ENCODE peak calls at places on chromosomes 12 and 14, in seven cellular contexts. E, U, P, F, Z, A and K are unnamed samples.

GRCh38 chr12:39277416-39277815 is 165.5 kb downstream of the KIF21A start:
- DNase-seq in E (no peak), U (no peak), P (no peak), F (no peak), Z (no peak), A (no peak), K (no peak)

GRCh38 chr12:6915023-6915788 is 826 bp downstream of the ENO2 start:
- DNase-seq in E (peak), U (no peak), P (no peak), F (no peak), Z (peak), A (no peak), K (no peak)

GRCh38 chr14:67335781-67336180 is 23.8 kb downstream of the ATP6V1D start:
- DNase-seq in E (peak), U (no peak), P (peak), F (no peak), Z (no peak), A (no peak), K (no peak)

GRCh38 chr12:1972260-1972659 is 32.0 kb downstream of the DCP1B start:
- DNase-seq in E (no peak), U (no peak), P (no peak), F (peak), Z (no peak), A (peak), K (peak)

GRCh38 chr12:52699960-52700359 is 3.4 kb downstream of the KRT77 start:
- DNase-seq in E (no peak), U (no peak), P (no peak), F (no peak), Z (no peak), A (no peak), K (no peak)

GRCh38 chr12:84069079-84069661 is 843.4 kb downstream of the SLC6A15 start:
- DNase-seq in E (no peak), U (no peak), P (no peak), F (no peak), Z (no peak), A (no peak), K (no peak)

GRCh38 chr12:97616936-97617335 is 154.3 kb downstream of the RMST start:
- DNase-seq in E (no peak), U (no peak), P (no peak), F (no peak), Z (no peak), A (no peak), K (no peak)

GRCh38 chr12:90298289-90298948 is 589.8 kb upstream of the ATP2B1 start:
- DNase-seq in E (no peak), U (no peak), P (no peak), F (no peak), Z (no peak), A (no peak), K (no peak)

GRCh38 chr12:124365726-124366430 is 71.0 kb downstream of the RFLNA start:
- DNase-seq in E (no peak), U (no peak), P (no peak), F (no peak), Z (no peak), A (no peak), K (no peak)

GRCh38 chr12:52645982-52646381 is 6.0 kb downstream of the KRT2 start:
- DNase-seq in E (no peak), U (no peak), P (no peak), F (no peak), Z (no peak), A (no peak), K (no peak)

GRCh38 chr12:1306096-1306495 is 288.3 kb downstream of the FBXL14 start:
- DNase-seq in E (no peak), U (no peak), P (no peak), F (no peak), Z (no peak), A (no peak), K (no peak)

GRCh38 chr12:101789171-101789570 is 41.6 kb downstream of the GNPTAB start:
- DNase-seq in E (no peak), U (no peak), P (no peak), F (no peak), Z (no peak), A (no peak), K (no peak)

GRCh38 chr14:33150662-33151061 is 212.0 kb downstream of the NPAS3 start:
- DNase-seq in E (no peak), U (no peak), P (peak), F (no peak), Z (no peak), A (no peak), K (no peak)

GRCh38 chr12:12503384-12504078 is 59.1 kb downstream of the DUSP16 start:
- DNase-seq in E (peak), U (no peak), P (no peak), F (no peak), Z (no peak), A (no peak), K (no peak)

GRCh38 chr12:642633-643477 is 20.4 kb downstream of the NINJ2 start:
- DNase-seq in E (peak), U (peak), P (peak), F (peak), Z (peak), A (no peak), K (no peak)

GRCh38 chr14:104732355-104732804 is 8.4 kb downstream of the ADSS1 start:
- DNase-seq in E (no peak), U (no peak), P (no peak), F (no peak), Z (no peak), A (no peak), K (no peak)

GRCh38 chr12:95733156-95733825 is 57.3 kb downstream of the NTN4 start:
- DNase-seq in E (no peak), U (no peak), P (no peak), F (peak), Z (no peak), A (peak), K (peak)

GRCh38 chr14:95887351-95887750 is 10.7 kb downstream of the TUNAR start:
- DNase-seq in E (no peak), U (no peak), P (no peak), F (no peak), Z (no peak), A (no peak), K (no peak)

GRCh38 chr12:46608431-46609280 is 217.1 kb downstream of the SLC38A4 start:
- DNase-seq in E (no peak), U (no peak), P (no peak), F (no peak), Z (no peak), A (peak), K (peak)

GRCh38 chr12:10900530-10900929 is 8.8 kb downstream of the TAS2R13 start:
- DNase-seq in E (no peak), U (no peak), P (no peak), F (no peak), Z (no peak), A (no peak), K (no peak)

GRCh38 chr12:133106253-133106652 is 23.8 kb downstream of the ZNF891 start:
- DNase-seq in E (no peak), U (no peak), P (no peak), F (no peak), Z (no peak), A (no peak), K (no peak)

GRCh38 chr14:75183225-75183624 is 6.8 kb upstream of the TMED10 start:
- DNase-seq in E (no peak), U (no peak), P (no peak), F (no peak), Z (no peak), A (no peak), K (no peak)

GRCh38 chr14:77584809-77585208 is 31.6 kb downstream of the SPTLC2 start:
- DNase-seq in E (no peak), U (no peak), P (no peak), F (no peak), Z (no peak), A (no peak), K (no peak)

GRCh38 chr12:127485528-127485927 is 781.4 kb upstream of the TMEM132C start:
- DNase-seq in E (no peak), U (no peak), P (peak), F (peak), Z (no peak), A (peak), K (peak)